ENCODE peak calls at places on chromosomes 1 and 21, in eight cellular contexts. E, H, J, P, F, S, G and Z are unnamed samples.

GRCh38 chr1:39529901-39530535 is 38.6 kb downstream of the BMP8A start:
- DNase-seq in E (no peak), H (no peak), J (no peak), P (peak; percentile 43), F (no peak), S (no peak), G (no peak), Z (no peak)

GRCh38 chr1:245702346-245702745 is 547.6 kb downstream of the KIF26B start:
- DNase-seq in E (no peak), H (no peak), J (no peak), P (peak; percentile 60), F (no peak), S (no peak), G (no peak), Z (no peak)

GRCh38 chr1:110339427-110340206 is 440 bp downstream of the RBM15 start:
- DNase-seq in E (no peak), H (peak; percentile 64), J (peak; percentile 61), P (no peak), F (peak; percentile 33), S (peak; percentile 41), G (no peak), Z (peak; percentile 71)

GRCh38 chr1:205271277-205271676 is 43.5 kb downstream of the TMCC2 start:
- DNase-seq in E (no peak), H (no peak), J (no peak), P (no peak), F (no peak), S (no peak), G (no peak), Z (no peak)

GRCh38 chr1:179781962-179782361 is 38.9 kb downstream of the FAM163A start:
- DNase-seq in E (no peak), H (peak; percentile 60), J (peak; percentile 98), P (no peak), F (no peak), S (no peak), G (no peak), Z (no peak)

GRCh38 chr1:108767115-108767514 is 20.6 kb downstream of the STXBP3 start:
- DNase-seq in E (no peak), H (no peak), J (no peak), P (no peak), F (no peak), S (no peak), G (no peak), Z (no peak)

GRCh38 chr21:38438476-38438893 is 59.8 kb downstream of the ERG start:
- DNase-seq in E (no peak), H (peak; percentile 48), J (no peak), P (peak; percentile 80), F (peak; percentile 29), S (no peak), G (no peak), Z (no peak)

GRCh38 chr1:247531937-247532336 is 4.3 kb downstream of the OR2C3 start:
- DNase-seq in E (no peak), H (no peak), J (no peak), P (no peak), F (no peak), S (no peak), G (no peak), Z (no peak)

GRCh38 chr1:215636258-215636965 is 69.3 kb downstream of the KCTD3 start:
- DNase-seq in E (no peak), H (no peak), J (no peak), P (no peak), F (no peak), S (no peak), G (no peak), Z (no peak)

GRCh38 chr1:148263128-148263905 is 111.2 kb upstream of the NBPF11 start:
- DNase-seq in E (peak; percentile 96), H (peak; percentile 34), J (peak; percentile 71), P (peak; percentile 86), F (peak; percentile 84), S (peak; percentile 94), G (peak; percentile 28), Z (no peak)

GRCh38 chr21:33171584-33172169 is 58.1 kb upstream of the IFNAR2 start:
- DNase-seq in E (no peak), H (no peak), J (no peak), P (no peak), F (no peak), S (no peak), G (no peak), Z (no peak)

GRCh38 chr1:107622975-107623374 is 342.0 kb downstream of the VAV3 start:
- DNase-seq in E (no peak), H (no peak), J (no peak), P (no peak), F (no peak), S (peak; percentile 64), G (no peak), Z (no peak)

GRCh38 chr1:34149501-34149900 is 15.5 kb downstream of the CSMD2 start:
- DNase-seq in E (peak; percentile 57), H (no peak), J (no peak), P (no peak), F (no peak), S (no peak), G (no peak), Z (no peak)

GRCh38 chr1:145992502-145992936 is 3.9 kb downstream of the TXNIP start:
- DNase-seq in E (no peak), H (no peak), J (no peak), P (no peak), F (no peak), S (peak; percentile 49), G (no peak), Z (no peak)

GRCh38 chr1:201766117-201766863 is 62.7 kb upstream of the IPO9 start:
- DNase-seq in E (no peak), H (peak; percentile 50), J (no peak), P (no peak), F (peak; percentile 41), S (no peak), G (no peak), Z (no peak)

GRCh38 chr1:35192056-35192852 is 691 bp downstream of the SFPQ start:
- DNase-seq in E (peak; percentile 73), H (peak; percentile 90), J (peak; percentile 80), P (peak; percentile 97), F (peak; percentile 84), S (peak; percentile 80), G (peak; percentile 75), Z (peak; percentile 94)

GRCh38 chr21:29053011-29053553 is 20.4 kb downstream of the CCT8 start:
- DNase-seq in E (no peak), H (no peak), J (no peak), P (no peak), F (no peak), S (no peak), G (no peak), Z (no peak)

GRCh38 chr1:208511242-208511860 is 267.2 kb upstream of the PLXNA2 start:
- DNase-seq in E (no peak), H (no peak), J (peak; percentile 67), P (no peak), F (no peak), S (no peak), G (no peak), Z (no peak)

GRCh38 chr1:42743302-42744029 is 3.4 kb upstream of the CLDN19 start:
- DNase-seq in E (peak; percentile 23), H (no peak), J (no peak), P (no peak), F (peak; percentile 89), S (no peak), G (no peak), Z (no peak)

GRCh38 chr1:1344672-1345361 is 4.4 kb downstream of the DVL1 start:
- DNase-seq in E (no peak), H (no peak), J (peak; percentile 74), P (no peak), F (peak; percentile 93), S (no peak), G (peak; percentile 48), Z (no peak)
- TF ChIP-seq CTCF in E (peak; percentile 61), H (peak; percentile 23), J (peak; percentile 66), P (no peak), F (peak; percentile 71), S (peak; percentile 35), G (peak; percentile 66), Z (no peak)

DNA sequence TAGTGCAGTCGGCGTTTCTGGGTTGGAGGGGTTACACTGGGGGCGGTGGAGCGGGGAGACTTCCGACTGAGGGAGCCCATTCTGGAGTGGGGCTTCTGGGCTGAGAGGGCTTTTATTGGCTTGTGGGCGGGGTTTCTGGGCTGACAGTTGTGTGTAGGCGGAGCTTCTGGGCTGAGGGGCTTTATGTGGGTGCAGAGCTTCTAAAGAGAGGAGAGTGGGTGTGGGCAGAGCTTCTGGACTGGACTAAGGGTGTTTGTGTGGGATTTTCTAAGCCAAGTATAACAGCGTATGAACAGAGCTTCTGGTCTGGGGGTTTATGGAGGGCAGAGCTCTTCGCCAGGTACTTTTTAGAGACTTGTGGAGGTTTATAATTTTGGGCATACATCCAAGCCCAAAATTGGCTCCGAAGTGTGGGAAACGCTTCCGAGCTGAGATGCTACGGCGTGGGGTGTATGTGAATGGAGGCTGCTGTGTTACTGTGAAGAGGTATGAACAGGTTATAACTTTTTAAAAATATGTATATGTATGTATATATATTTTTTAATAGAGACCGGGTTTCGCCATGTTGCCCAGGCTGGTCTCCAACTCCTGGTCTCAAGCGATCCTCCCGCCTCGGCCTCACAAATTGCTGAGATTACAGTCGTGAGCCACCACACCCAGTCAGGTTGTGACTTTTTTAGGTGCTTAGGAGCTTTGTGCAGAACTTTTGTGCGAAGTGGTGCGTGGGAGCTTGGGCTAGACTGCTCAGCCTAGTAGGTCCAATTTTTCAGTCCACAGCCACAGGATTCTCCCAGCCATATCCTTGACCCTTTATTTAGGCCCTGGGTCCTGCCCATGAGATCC is 869 bp downstream of the TMEM39B start:
- DNase-seq in E (no peak), H (no peak), J (no peak), P (peak; percentile 69), F (no peak), S (no peak), G (no peak), Z (no peak)
- TF ChIP-seq CTCF in E (peak; percentile 60), H (peak; percentile 17), J (no peak), P (no peak), F (no peak), S (no peak), G (peak; percentile 46), Z (no peak)

DNA sequence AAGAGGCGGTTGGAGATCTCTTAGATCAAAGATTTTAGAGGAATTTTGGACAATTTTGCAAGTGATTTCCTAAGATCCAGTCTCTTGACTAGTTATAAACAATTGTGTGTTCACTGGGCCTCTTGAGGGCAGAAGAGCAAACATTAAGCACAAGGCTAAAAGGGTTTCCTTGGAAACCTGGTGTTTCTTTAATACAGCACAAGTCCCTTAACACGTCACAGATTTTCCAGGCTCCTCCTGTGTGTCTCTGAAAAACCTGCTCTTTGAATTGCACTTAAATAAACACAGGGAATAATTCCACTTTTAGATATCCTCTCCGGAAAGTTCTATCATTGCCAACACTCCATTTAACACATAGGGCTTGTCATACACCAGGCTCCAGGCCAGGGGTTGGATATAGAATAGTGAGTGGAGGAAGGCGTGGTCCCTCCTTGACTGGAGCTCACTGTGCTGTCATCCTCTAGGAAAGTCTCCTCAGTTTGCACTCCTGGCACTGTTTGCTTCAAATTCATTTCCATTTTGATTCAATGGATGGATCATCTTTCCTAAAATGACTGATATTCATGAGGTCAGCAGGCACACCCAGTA is 442.5 kb downstream of the DSCAM start:
- DNase-seq in E (no peak), H (no peak), J (no peak), P (no peak), F (no peak), S (no peak), G (no peak), Z (no peak)
- TF ChIP-seq CTCF in E (no peak), H (no peak), J (no peak), P (no peak), F (no peak), S (no peak), G (no peak), Z (no peak)

GRCh38 chr1:203172184-203173115 is 3.2 kb downstream of the MYBPH start:
- DNase-seq in E (peak; percentile 88), H (peak; percentile 58), J (peak; percentile 84), P (peak; percentile 84), F (peak; percentile 82), S (peak; percentile 61), G (peak; percentile 59), Z (no peak)
- TF ChIP-seq CTCF in E (peak; percentile 98), H (peak; percentile 75), J (peak; percentile 85), P (peak; percentile 32), F (peak; percentile 67), S (peak; percentile 98), G (peak; percentile 81), Z (peak; percentile 65)